ENCODE peak calls at places on chromosomes 7 and 10, in six cellular contexts. Y is naive B cell; C is renal cortical epithelial cell; G is fibroblast of mammary gland; L is NB4; U is stimulated activated CD8-positive, alpha-beta memory T cell treated with anti-CD3 and anti-CD28 coated beads, Interleukin-12 subunit alpha, Interleukin-12 subunit beta, amount 100 ng/mL, for 1 hour. P is an unnamed sample.

GRCh38 chr7:5702876-5703571 is 78.4 kb downstream of the RNF216 start:
- DNase-seq in L (no peak), G (peak), C (peak), Y (no peak), U (no peak), P (no peak)

GRCh38 chr10:21510218-21511070 is 15.0 kb downstream of the SKIDA1 start:
- DNase-seq in U (no peak), C (no peak), L (no peak), Y (no peak), G (no peak), P (no peak)

GRCh38 chr10:119208553-119208940 is 1.2 kb downstream of the GRK5 start:
- DNase-seq in G (peak), U (no peak), Y (no peak), C (no peak), L (no peak), P (no peak)

GRCh38 chr10:122199070-122199469 is 72.0 kb upstream of the BTBD16 start:
- DNase-seq in G (no peak), U (no peak), Y (no peak), L (no peak), C (no peak), P (no peak)

GRCh38 chr7:127486654-127487053 is 94.1 kb upstream of the ZNF800 start:
- DNase-seq in Y (no peak), C (no peak), G (peak), U (no peak), L (no peak), P (no peak)

GRCh38 chr10:6920072-6921019 is 340.3 kb upstream of the PRKCQ start:
- DNase-seq in L (peak), Y (peak), G (peak), C (peak), U (peak), P (peak)

GRCh38 chr10:126872768-126873167 is 32.5 kb upstream of the DOCK1 start:
- DNase-seq in L (peak), U (no peak), G (peak), C (peak), Y (no peak), P (no peak)

GRCh38 chr10:98256692-98257091 is 11.3 kb downstream of the LOXL4 start:
- DNase-seq in C (no peak), G (no peak), Y (no peak), U (no peak), L (no peak), P (no peak)

GRCh38 chr10:59465089-59465488 is 102.7 kb upstream of the FAM13C start:
- DNase-seq in Y (no peak), C (peak), U (no peak), L (no peak), G (peak), P (no peak)

GRCh38 chr7:81903115-81903514 is 133.3 kb upstream of the HGF start:
- DNase-seq in G (no peak), U (no peak), C (no peak), L (no peak), Y (no peak), P (no peak)

GRCh38 chr7:33107136-33108066 is 1.8 kb downstream of the RP9 start:
- DNase-seq in C (peak), L (peak), Y (peak), G (peak), U (no peak), P (peak)

GRCh38 chr7:51929818-51930217 is 613.2 kb upstream of the COBL start:
- DNase-seq in C (no peak), U (no peak), L (no peak), Y (no peak), G (no peak), P (no peak)

GRCh38 chr7:111525100-111525499 is 37.2 kb downstream of the IMMP2L start:
- DNase-seq in Y (no peak), L (no peak), U (no peak), C (no peak), G (no peak), P (no peak)

GRCh38 chr10:22245567-22245966 is 27.8 kb upstream of the EBLN1 start:
- DNase-seq in Y (no peak), G (peak), U (no peak), C (peak), L (no peak), P (no peak)

GRCh38 chr10:120415709-120416330 is 41.2 kb upstream of the PLPP4 start:
- DNase-seq in L (no peak), Y (no peak), C (peak), G (peak), U (no peak), P (no peak)

GRCh38 chr7:25852249-25852994 is 299.6 kb upstream of the NFE2L3 start:
- DNase-seq in U (no peak), C (no peak), L (peak), Y (no peak), G (peak), P (no peak)

GRCh38 chr10:127081946-127082345 is 114.4 kb downstream of the INSYN2A start:
- DNase-seq in G (no peak), L (no peak), U (no peak), C (no peak), Y (no peak), P (no peak)

GRCh38 chr10:100939763-100940344 is 27.1 kb downstream of the SLF2 start:
- DNase-seq in U (no peak), Y (no peak), G (no peak), C (no peak), L (no peak), P (no peak)

GRCh38 chr7:117458977-117459583 is 20.7 kb upstream of the CFTR start:
- DNase-seq in U (no peak), L (peak), C (peak), Y (no peak), G (peak), P (no peak)

GRCh38 chr7:133345690-133346421 is 93.0 kb downstream of the EXOC4 start:
- DNase-seq in U (no peak), Y (no peak), L (no peak), G (no peak), C (no peak), P (no peak)

GRCh38 chr7:22842383-22842903 is 19.8 kb upstream of the TOMM7 start:
- DNase-seq in Y (no peak), C (no peak), G (peak), U (no peak), L (no peak), P (no peak)

GRCh38 chr7:156005202-156005821 is 193.0 kb upstream of the SHH start:
- DNase-seq in G (no peak), C (no peak), L (no peak), U (no peak), Y (no peak), P (no peak)

GRCh38 chr10:114426476-114426875 is 22.2 kb upstream of the AFAP1L2 start:
- DNase-seq in L (no peak), G (no peak), C (no peak), U (no peak), Y (no peak), P (no peak)

GRCh38 chr7:139588632-139589031 is 65.1 kb downstream of the CLEC2L start:
- DNase-seq in C (peak), Y (no peak), U (no peak), L (peak), G (peak), P (no peak)

GRCh38 chr7:24828871-24829661 is 71.8 kb upstream of the GSDME start:
- DNase-seq in L (no peak), C (no peak), U (no peak), G (no peak), Y (no peak), P (no peak)

GRCh38 chr10:106764360-106764759 is 400.1 kb downstream of the SORCS1 start:
- DNase-seq in Y (no peak), U (no peak), G (no peak), L (no peak), C (no peak), P (no peak)

GRCh38 chr7:137296551-137296950 is 47.0 kb downstream of the PTN start:
- DNase-seq in Y (no peak), L (no peak), C (no peak), G (no peak), U (no peak), P (no peak)

GRCh38 chr10:110353244-110354119 is 48.8 kb upstream of the SMNDC1 start:
- DNase-seq in U (no peak), G (peak), L (peak), Y (no peak), C (peak), P (peak)

GRCh38 chr7:55438085-55438764 is 73.1 kb downstream of the LANCL2 start:
- DNase-seq in C (no peak), U (no peak), G (no peak), Y (no peak), L (no peak), P (no peak)

GRCh38 chr7:155412416-155413253 is 45.3 kb upstream of the EN2 start:
- DNase-seq in Y (peak), U (peak), L (peak), G (peak), C (peak), P (peak)

GRCh38 chr7:127650842-127651555 is 995 bp upstream of the SND1 start:
- DNase-seq in U (no peak), G (peak), L (peak), C (peak), Y (peak), P (no peak)

GRCh38 chr7:8637322-8637721 is 203.9 kb downstream of the NXPH1 start:
- DNase-seq in G (no peak), U (no peak), C (no peak), Y (no peak), L (no peak), P (no peak)

GRCh38 chr7:146736446-146737190 is 620.0 kb downstream of the CNTNAP2 start:
- DNase-seq in L (no peak), C (no peak), U (no peak), Y (no peak), G (no peak), P (no peak)

GRCh38 chr10:107930037-107930436 is 765.5 kb upstream of the SORCS1 start:
- DNase-seq in G (no peak), U (no peak), Y (no peak), C (no peak), L (no peak), P (no peak)

GRCh38 chr10:116723428-116724281 is 18.7 kb downstream of the HSPA12A start:
- DNase-seq in L (no peak), C (no peak), U (no peak), G (no peak), Y (no peak), P (peak)

GRCh38 chr7:108875139-108875538 is 305.5 kb downstream of the DNAJB9 start:
- DNase-seq in G (peak), Y (no peak), L (peak), C (peak), U (no peak), P (no peak)

GRCh38 chr7:2841907-2842306 is 2.2 kb downstream of the GNA12 start:
- DNase-seq in G (no peak), Y (no peak), U (no peak), C (no peak), L (no peak), P (no peak)

GRCh38 chr10:2874963-2875362 is 192.4 kb upstream of the PFKP start:
- DNase-seq in U (no peak), L (no peak), C (no peak), Y (no peak), G (no peak), P (no peak)